ENCODE peak calls at places on chromosomes 13 and 19, in four cellular contexts. G is thoracic aorta; L is heart left ventricle; V is CD8-positive, alpha-beta T cell. M is an unnamed sample.

GRCh38 chr13:21785990-21786389 is 115.1 kb downstream of the FGF9 start:
- DNase-seq in G (no peak), L (no peak), V (no peak), M (no peak)

GRCh38 chr19:7980635-7981121 is 24.8 kb downstream of the ELAVL1 start:
- DNase-seq in G (no peak), L (no peak), V (no peak), M (no peak)

GRCh38 chr19:10553943-10554381 is 10.3 kb downstream of the ATG4D start:
- DNase-seq in G (no peak), L (no peak), V (peak; percentile 74), M (peak; percentile 71)

GRCh38 chr13:105937451-105937850 is 598.0 kb downstream of the EFNB2 start:
- DNase-seq in G (no peak), L (no peak), V (no peak), M (no peak)

GRCh38 chr13:75792526-75793187 is 156.5 kb downstream of the LMO7 start:
- DNase-seq in G (no peak), L (peak; percentile 36), V (no peak), M (no peak)

GRCh38 chr19:50796128-50796633 is 6.0 kb downstream of the ACP4 start:
- DNase-seq in G (no peak), L (no peak), V (no peak), M (no peak)

GRCh38 chr19:48394331-48395169 is 1.1 kb downstream of the GRIN2D start:
- DNase-seq in G (no peak), L (no peak), V (no peak), M (no peak)

GRCh38 chr19:15587663-15588062 is 27.4 kb upstream of the CYP4F8 start:
- DNase-seq in G (no peak), L (peak; percentile 34), V (no peak), M (no peak)

GRCh38 chr19:40691421-40692211 is 1.2 kb upstream of the NUMBL start:
- DNase-seq in G (no peak), L (no peak), V (no peak), M (no peak)

GRCh38 chr13:30744686-30745085 is 9.3 kb downstream of the ALOX5AP start:
- DNase-seq in G (no peak), L (no peak), V (no peak), M (no peak)
- TF ChIP-seq CTCF in G (no peak), L (no peak), V (no peak), M (no peak)

GRCh38 chr13:101155920-101156319 is 260.4 kb downstream of the NALCN start:
- DNase-seq in G (no peak), L (no peak), V (no peak), M (no peak)
- TF ChIP-seq CTCF in G (peak; percentile 27), L (no peak), V (peak; percentile 37), M (peak; percentile 15)

DNA sequence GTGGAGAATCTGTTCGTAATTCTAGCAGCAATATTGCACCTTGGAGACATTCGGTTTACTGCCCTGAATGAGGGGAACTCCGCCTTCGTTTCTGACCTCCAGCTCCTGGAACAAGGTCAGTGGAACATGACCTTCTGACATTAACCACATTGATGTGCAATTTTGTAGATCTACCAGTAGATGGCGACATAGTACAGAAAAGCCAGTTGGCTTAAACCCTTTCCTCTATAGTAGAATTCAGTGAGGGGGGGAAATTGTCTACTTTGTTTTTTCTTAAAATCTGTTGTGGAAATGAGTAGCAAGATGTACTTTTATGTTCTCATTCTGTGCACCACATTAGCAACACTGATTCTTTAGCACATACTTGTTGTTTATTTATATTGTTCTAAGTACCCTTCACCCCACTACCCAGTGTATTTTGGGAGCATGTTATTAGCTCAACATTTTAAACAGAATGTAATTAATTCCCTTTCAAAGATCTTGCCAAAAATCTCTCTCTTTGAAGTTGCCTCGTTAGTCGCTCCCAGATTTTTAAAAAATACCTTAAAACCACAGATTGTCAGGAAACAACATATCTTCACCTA is 332.2 kb downstream of the MYO16 start:
- DNase-seq in G (no peak), L (no peak), V (peak; percentile 8), M (peak; percentile 49)
- TF ChIP-seq CTCF in G (peak; percentile 84), L (peak; percentile 87), V (peak; percentile 97), M (peak; percentile 67)

GRCh38 chr19:18503337-18503970 is 18.4 kb downstream of the ELL start:
- DNase-seq in G (no peak), L (no peak), V (no peak), M (no peak)

GRCh38 chr19:18506545-18506944 is 15.3 kb downstream of the ELL start:
- DNase-seq in G (no peak), L (no peak), V (no peak), M (no peak)

GRCh38 chr19:18503971-18504885 is 17.6 kb downstream of the ELL start:
- DNase-seq in G (no peak), L (no peak), V (no peak), M (peak; percentile 74)

GRCh38 chr19:18506101-18506534 is 15.8 kb downstream of the ELL start:
- DNase-seq in G (no peak), L (no peak), V (no peak), M (no peak)

DNA sequence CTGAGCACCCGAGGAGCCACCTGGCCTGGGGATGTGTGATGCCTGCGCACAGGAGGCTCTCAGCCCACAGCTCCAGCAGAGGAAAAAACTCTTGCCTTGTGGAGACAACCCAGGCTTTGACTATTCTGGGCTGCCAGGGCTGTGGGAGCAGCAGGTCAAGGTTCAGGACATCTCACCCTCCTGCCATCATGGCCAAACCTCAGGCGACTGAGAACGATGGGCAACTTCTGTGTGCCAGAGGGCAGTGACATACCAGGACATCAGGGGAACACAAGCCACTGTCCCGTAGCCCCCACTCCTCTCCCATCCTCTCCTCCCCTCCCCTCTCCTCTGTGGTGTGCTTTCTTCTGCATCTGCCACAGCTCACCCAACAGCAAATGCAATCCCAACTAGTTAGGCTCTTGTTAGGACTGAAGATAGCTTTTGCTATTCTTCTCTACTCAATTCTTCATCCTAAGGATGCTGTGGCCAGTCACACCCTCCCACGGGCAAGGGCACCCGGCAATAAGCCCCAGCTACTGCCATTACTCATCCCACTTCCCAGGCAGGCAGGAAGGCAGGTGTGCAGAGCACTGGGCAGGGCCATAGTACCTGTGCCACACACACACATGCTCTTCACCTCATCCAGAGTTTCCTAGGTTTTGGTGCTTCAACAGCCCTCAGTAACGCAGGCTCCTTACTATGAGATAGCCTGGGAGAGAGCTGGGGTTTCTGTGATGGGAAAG is 16.8 kb downstream of the ELL start:
- DNase-seq in G (no peak), L (no peak), V (no peak), M (no peak)
- TF ChIP-seq CTCF in G (no peak), L (no peak), V (no peak), M (no peak)

DNA sequence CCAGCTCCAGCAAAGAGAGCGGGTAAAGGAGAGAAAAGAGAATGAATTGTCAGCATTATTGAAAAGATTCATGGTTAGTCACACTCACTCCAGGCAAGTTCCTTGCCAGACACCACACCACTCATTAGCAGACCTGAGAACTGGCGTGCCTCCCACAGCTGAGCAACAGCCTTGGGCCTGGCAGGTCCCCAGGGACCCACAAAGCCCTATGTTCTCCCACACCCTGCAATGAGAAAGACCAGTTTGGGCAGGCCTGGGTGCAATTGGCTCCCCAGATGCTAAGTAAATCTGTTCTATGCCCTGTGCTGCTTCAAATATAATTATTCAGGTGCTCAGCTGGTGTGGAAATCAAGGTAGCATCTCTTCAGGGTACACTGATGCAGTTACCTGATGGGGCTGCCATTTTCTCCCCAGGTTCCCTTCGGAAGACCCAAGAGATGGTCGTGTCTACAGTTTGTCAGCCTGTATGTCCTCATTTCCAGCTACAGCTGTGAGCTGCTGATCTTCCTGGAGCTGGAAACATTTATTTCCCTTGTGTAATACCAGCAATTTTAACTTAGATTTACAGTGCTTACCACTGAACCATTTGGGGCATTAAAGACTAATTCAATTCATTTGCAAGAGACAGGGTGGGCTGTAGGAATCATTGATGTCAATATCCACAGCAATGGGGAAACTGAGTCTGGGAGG is 405.0 kb downstream of the COG6 start:
- DNase-seq in G (peak; percentile 24), L (no peak), V (no peak), M (peak; percentile 48)
- TF ChIP-seq CTCF in G (no peak), L (no peak), V (no peak), M (no peak)

DNA sequence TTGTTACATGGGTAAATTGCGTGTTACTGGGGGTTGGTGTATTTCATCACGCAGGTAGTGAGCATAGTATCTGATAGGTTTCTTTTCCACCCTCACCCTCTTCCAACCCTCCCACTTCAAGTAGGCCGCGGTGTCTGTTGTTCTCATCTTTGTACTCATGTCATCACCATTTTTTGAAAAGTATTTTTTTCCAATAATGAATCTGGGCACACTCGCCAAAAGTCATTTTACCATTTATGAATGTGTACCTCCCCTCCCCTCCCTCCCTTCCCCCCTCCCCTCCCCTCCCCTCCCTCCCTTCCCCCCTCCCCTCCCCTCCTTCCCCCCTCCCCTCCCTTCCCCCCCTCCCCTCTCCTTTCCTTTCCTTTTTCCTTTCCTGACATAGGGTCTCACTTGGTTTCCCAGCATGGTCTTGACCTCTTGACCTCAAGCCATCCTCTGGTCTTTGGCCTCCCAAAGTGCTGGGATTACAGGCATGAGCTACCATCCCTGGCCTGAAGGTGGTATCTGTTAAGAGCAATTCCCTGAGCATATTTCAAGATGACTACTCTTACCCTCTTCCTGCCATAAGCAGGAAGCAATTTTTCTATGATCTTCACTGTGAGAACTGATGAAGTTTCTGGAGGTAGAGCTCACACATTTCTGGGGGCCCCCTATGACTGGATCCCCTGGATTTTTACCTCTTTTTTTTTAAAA is 15.7 kb downstream of the ZNF627 start:
- DNase-seq in G (no peak), L (no peak), V (no peak), M (no peak)
- TF ChIP-seq CTCF in G (no peak), L (no peak), V (no peak), M (no peak)

GRCh38 chr19:37906868-37907734 is at the start of gene SIPA1L3:
- DNase-seq in G (peak; percentile 70), L (peak; percentile 95), V (peak; percentile 91), M (peak; percentile 92)
- TF ChIP-seq CTCF in G (no peak), L (peak; percentile 25), V (no peak), M (no peak)

GRCh38 chr13:49952168-49952567 is 16.0 kb upstream of the SPRYD7 start:
- DNase-seq in G (no peak), L (no peak), V (no peak), M (no peak)

GRCh38 chr13:49953560-49953959 is 17.4 kb upstream of the SPRYD7 start:
- DNase-seq in G (no peak), L (no peak), V (no peak), M (no peak)

GRCh38 chr13:49958321-49958720 is 22.2 kb upstream of the SPRYD7 start:
- DNase-seq in G (no peak), L (no peak), V (no peak), M (no peak)

GRCh38 chr13:49956131-49956530 is 20.0 kb upstream of the SPRYD7 start:
- DNase-seq in G (no peak), L (no peak), V (no peak), M (no peak)

DNA sequence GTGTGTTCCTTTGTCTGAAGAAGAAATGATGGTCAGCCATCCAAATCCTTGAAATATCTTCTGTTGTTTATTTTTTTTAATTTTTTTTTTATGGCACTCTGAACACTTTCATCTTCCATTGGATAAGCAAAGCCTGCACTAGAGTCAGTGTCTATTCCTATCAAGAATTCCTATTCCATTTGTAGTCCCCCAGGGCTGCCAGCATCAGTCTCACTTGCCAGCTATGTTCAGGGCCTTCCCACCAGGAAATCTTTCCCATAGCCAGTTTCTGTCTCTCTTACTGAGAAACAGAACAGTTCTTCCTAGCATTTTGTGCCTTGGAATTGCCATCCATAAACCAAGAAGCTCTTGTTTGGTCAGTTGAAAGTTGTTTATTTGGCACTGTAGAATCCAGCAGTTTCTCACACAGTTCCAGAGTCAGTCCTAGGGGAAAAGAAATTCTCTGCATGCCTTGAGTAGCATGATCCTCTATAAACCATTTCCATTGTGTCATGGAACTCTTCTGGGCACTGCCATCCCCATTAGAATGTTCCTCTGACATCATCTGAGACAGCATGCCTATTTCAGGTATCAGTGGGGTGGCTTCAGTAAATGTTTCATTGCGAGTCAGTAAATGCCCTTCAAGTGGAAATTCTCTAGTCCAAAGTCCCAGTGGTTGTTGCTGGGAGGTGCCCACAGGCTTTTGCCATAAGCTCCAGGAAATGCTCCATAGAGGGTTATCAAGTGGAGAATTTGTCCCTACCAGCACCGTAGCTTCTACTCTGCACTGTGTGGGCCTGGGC is 18.7 kb upstream of the SPRYD7 start:
- DNase-seq in G (no peak), L (no peak), V (no peak), M (no peak)
- TF ChIP-seq CTCF in G (no peak), L (no peak), V (no peak), M (no peak)

M was measured in GM10248.